ENCODE peak calls at places on chromosomes 13 and 19, in nine cellular contexts. One of them, this sample, is unnamed.

GRCh38 chr13:112714772-112715569 is 25.1 kb downstream of the ATP11A start:
- DNase-seq in small intestine: peak
- DNase-seq in T-helper 2 cell: no peak
- DNase-seq in cardiac fibroblast: no peak
- DNase-seq in nucleus accumbens: no peak
- DNase-seq in ovary: peak
- DNase-seq in PC-9: no peak
- DNase-seq in caudate nucleus: no peak
- DNase-seq in choroid plexus epithelial cell: no peak
- DNase-seq in this sample: no peak

GRCh38 chr13:109331898-109332297 is 454.5 kb downstream of the IRS2 start:
- DNase-seq in cardiac fibroblast: peak
- DNase-seq in choroid plexus epithelial cell: peak
- DNase-seq in PC-9: no peak
- DNase-seq in T-helper 2 cell: no peak
- DNase-seq in caudate nucleus: no peak
- DNase-seq in nucleus accumbens: no peak
- DNase-seq in ovary: no peak
- DNase-seq in small intestine: peak
- DNase-seq in this sample: peak

GRCh38 chr19:18386543-18387251 is 739 bp downstream of the GDF15 start:
- DNase-seq in PC-9: peak
- DNase-seq in caudate nucleus: no peak
- DNase-seq in choroid plexus epithelial cell: peak
- DNase-seq in nucleus accumbens: no peak
- DNase-seq in T-helper 2 cell: no peak
- DNase-seq in ovary: no peak
- DNase-seq in small intestine: no peak
- DNase-seq in cardiac fibroblast: peak
- DNase-seq in this sample: peak

GRCh38 chr19:50777830-50778303 is 7.6 kb downstream of the GPR32 start:
- DNase-seq in PC-9: no peak
- DNase-seq in T-helper 2 cell: no peak
- DNase-seq in choroid plexus epithelial cell: peak
- DNase-seq in small intestine: no peak
- DNase-seq in ovary: no peak
- DNase-seq in caudate nucleus: peak
- DNase-seq in nucleus accumbens: peak
- DNase-seq in cardiac fibroblast: peak
- DNase-seq in this sample: peak

GRCh38 chr19:4368128-4368820 is 24.9 kb downstream of the MPND start:
- DNase-seq in PC-9: no peak
- DNase-seq in cardiac fibroblast: peak
- DNase-seq in ovary: peak
- DNase-seq in small intestine: no peak
- DNase-seq in nucleus accumbens: no peak
- DNase-seq in T-helper 2 cell: no peak
- DNase-seq in choroid plexus epithelial cell: peak
- DNase-seq in caudate nucleus: no peak
- DNase-seq in this sample: no peak

GRCh38 chr13:48231948-48232347 is 1.1 kb upstream of the ITM2B start:
- DNase-seq in caudate nucleus: no peak
- DNase-seq in T-helper 2 cell: no peak
- DNase-seq in nucleus accumbens: no peak
- DNase-seq in PC-9: no peak
- DNase-seq in ovary: no peak
- DNase-seq in small intestine: no peak
- DNase-seq in cardiac fibroblast: no peak
- DNase-seq in choroid plexus epithelial cell: no peak
- DNase-seq in this sample: no peak

GRCh38 chr19:17220207-17220758 is 5.1 kb downstream of the USE1 start:
- DNase-seq in small intestine: peak
- DNase-seq in nucleus accumbens: no peak
- DNase-seq in cardiac fibroblast: peak
- DNase-seq in T-helper 2 cell: no peak
- DNase-seq in PC-9: peak
- DNase-seq in ovary: peak
- DNase-seq in choroid plexus epithelial cell: peak
- DNase-seq in caudate nucleus: no peak
- DNase-seq in this sample: peak

GRCh38 chr13:98658131-98658530 is 81.2 kb upstream of the STK24 start:
- DNase-seq in cardiac fibroblast: peak
- DNase-seq in choroid plexus epithelial cell: no peak
- DNase-seq in ovary: no peak
- DNase-seq in caudate nucleus: no peak
- DNase-seq in small intestine: peak
- DNase-seq in T-helper 2 cell: no peak
- DNase-seq in PC-9: no peak
- DNase-seq in nucleus accumbens: no peak
- DNase-seq in this sample: peak

GRCh38 chr19:19229701-19230100 is 17.9 kb downstream of the NCAN start:
- DNase-seq in T-helper 2 cell: no peak
- DNase-seq in choroid plexus epithelial cell: no peak
- DNase-seq in nucleus accumbens: no peak
- DNase-seq in small intestine: no peak
- DNase-seq in caudate nucleus: no peak
- DNase-seq in PC-9: no peak
- DNase-seq in ovary: no peak
- DNase-seq in cardiac fibroblast: no peak
- DNase-seq in this sample: no peak